ENCODE peak calls at places on chromosomes 6 and 20, in ten cellular contexts. W is SK-N-SH, U is GM20000, N is cardiac fibroblast, J is pancreas, G is hepatocyte, E is IMR-90, Y is AG09319, O is prostate gland, L is HepG2. V is an unnamed sample.

GRCh38 chr6:2749972-2750600 is 636 bp downstream of the MYLK4 start:
- DNase-seq in W (peak; percentile 55), U (peak; percentile 69), N (peak; percentile 73), J (no peak), G (peak; percentile 73), E (peak; percentile 60), Y (no peak), O (peak; percentile 44), L (peak; percentile 46), V (peak; percentile 74)

GRCh38 chr6:21457647-21458046 is 135.9 kb upstream of the SOX4 start:
- DNase-seq in W (no peak), U (no peak), N (no peak), J (no peak), G (no peak), E (no peak), Y (no peak), O (no peak), L (peak; percentile 68), V (no peak)

GRCh38 chr6:84362180-84362821 is 134.9 kb upstream of the CEP162 start:
- DNase-seq in W (no peak), U (no peak), N (peak; percentile 4), J (no peak), G (no peak), E (no peak), Y (no peak), O (no peak), L (no peak), V (no peak)

GRCh38 chr6:160174681-160175080 is 53.1 kb downstream of the SLC22A1 start:
- DNase-seq in W (no peak), U (no peak), N (no peak), J (no peak), G (no peak), E (no peak), Y (no peak), O (no peak), L (no peak), V (no peak)

GRCh38 chr6:13412639-13413465 is 74.5 kb downstream of the GFOD1 start:
- DNase-seq in W (no peak), U (no peak), N (no peak), J (no peak), G (no peak), E (no peak), Y (no peak), O (no peak), L (peak; percentile 80), V (no peak)

GRCh38 chr6:6622557-6622956 is 34.0 kb downstream of the LY86 start:
- DNase-seq in W (no peak), U (no peak), N (no peak), J (no peak), G (no peak), E (no peak), Y (no peak), O (no peak), L (no peak), V (no peak)

GRCh38 chr6:31128093-31128676 is 7.9 kb upstream of the CDSN start:
- DNase-seq in W (peak; percentile 60), U (peak; percentile 83), N (peak; percentile 46), J (no peak), G (peak; percentile 81), E (peak; percentile 24), Y (no peak), O (peak; percentile 66), L (peak; percentile 48), V (peak; percentile 45)

GRCh38 chr6:169909113-169909512 is 157.7 kb downstream of the ERMARD start:
- DNase-seq in W (no peak), U (no peak), N (no peak), J (no peak), G (no peak), E (no peak), Y (no peak), O (no peak), L (no peak), V (no peak)

GRCh38 chr20:16472045-16472872 is 101.0 kb downstream of the KIF16B start:
- DNase-seq in W (no peak), U (no peak), N (peak; percentile 44), J (no peak), G (peak; percentile 20), E (peak; percentile 45), Y (no peak), O (no peak), L (peak; percentile 24), V (no peak)

GRCh38 chr20:9112541-9113515 is 43.9 kb downstream of the PLCB4 start:
- DNase-seq in W (no peak), U (no peak), N (peak; percentile 90), J (no peak), G (peak; percentile 34), E (peak; percentile 78), Y (no peak), O (peak; percentile 17), L (no peak), V (no peak)

GRCh38 chr6:166671434-166672061 is 44.5 kb upstream of the RPS6KA2 start:
- DNase-seq in W (peak; percentile 69), U (no peak), N (peak; percentile 54), J (no peak), G (peak; percentile 38), E (no peak), Y (no peak), O (no peak), L (no peak), V (no peak)

GRCh38 chr6:159065751-159066329 is 21.0 kb upstream of the TAGAP start:
- DNase-seq in W (no peak), U (no peak), N (no peak), J (no peak), G (no peak), E (no peak), Y (no peak), O (no peak), L (no peak), V (no peak)

GRCh38 chr6:120010075-120010474 is 660.5 kb upstream of the MAN1A1 start:
- DNase-seq in W (no peak), U (no peak), N (no peak), J (no peak), G (no peak), E (no peak), Y (no peak), O (no peak), L (no peak), V (no peak)

GRCh38 chr6:143620461-143620860 is 57.3 kb upstream of the PHACTR2 start:
- DNase-seq in W (no peak), U (no peak), N (peak; percentile 55), J (no peak), G (peak; percentile 43), E (peak; percentile 47), Y (no peak), O (no peak), L (no peak), V (no peak)

GRCh38 chr20:62310757-62311121 is 7.9 kb downstream of the ADRM1 start:
- DNase-seq in W (no peak), U (no peak), N (no peak), J (no peak), G (no peak), E (no peak), Y (no peak), O (no peak), L (no peak), V (no peak)

GRCh38 chr6:14964901-14965300 is 281.0 kb upstream of the JARID2 start:
- DNase-seq in W (no peak), U (no peak), N (no peak), J (no peak), G (no peak), E (peak; percentile 8), Y (no peak), O (no peak), L (no peak), V (no peak)

GRCh38 chr20:330233-331149 is 5.1 kb downstream of the SOX12 start:
- DNase-seq in W (peak; percentile 72), U (peak; percentile 78), N (peak; percentile 80), J (no peak), G (peak; percentile 83), E (peak; percentile 66), Y (no peak), O (peak; percentile 22), L (peak; percentile 71), V (no peak)

GRCh38 chr6:157158897-157159296 is 164.4 kb downstream of the TMEM242 start:
- DNase-seq in W (no peak), U (no peak), N (no peak), J (no peak), G (no peak), E (no peak), Y (no peak), O (no peak), L (no peak), V (no peak)
- TF ChIP-seq CTCF in W (peak; percentile 12), U (no peak), N (no peak), J (no peak), G (no peak), E (no peak), Y (no peak), O (no peak), L (peak; percentile 13), V (no peak)

DNA sequence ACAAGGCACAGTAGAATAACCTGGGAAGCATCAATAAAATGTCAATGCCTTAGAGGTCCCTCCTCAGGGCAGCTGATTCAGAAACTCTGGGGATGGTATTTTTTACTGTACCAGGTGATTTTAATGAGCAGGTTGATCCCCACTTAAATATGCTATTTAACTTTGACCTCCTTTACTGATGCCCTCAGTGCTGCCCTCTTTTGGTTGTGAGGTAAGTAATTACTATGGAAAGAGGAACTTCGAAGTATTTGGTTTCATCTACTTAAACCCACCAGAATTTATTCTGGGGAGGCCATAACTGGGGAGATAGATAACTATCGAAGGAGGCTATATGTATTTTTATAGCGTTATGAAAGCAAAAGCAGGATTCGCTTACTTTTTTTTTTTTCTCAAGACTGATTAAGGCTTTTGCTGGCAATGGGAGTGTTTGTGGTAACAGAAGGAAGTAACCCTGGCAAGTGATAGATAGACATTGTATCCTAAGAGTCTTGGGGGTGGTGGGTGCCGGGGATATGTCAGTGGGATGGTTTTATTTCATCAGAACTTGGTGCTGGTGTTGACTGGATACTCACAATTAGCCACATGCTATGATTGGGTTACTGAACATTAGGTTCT is 168.9 kb upstream of the CENPW start:
- DNase-seq in W (peak; percentile 6), U (peak; percentile 40), N (peak; percentile 50), J (no peak), G (peak; percentile 37), E (peak; percentile 26), Y (no peak), O (no peak), L (peak; percentile 52), V (no peak)
- TF ChIP-seq CTCF in W (peak; percentile 70), U (peak; percentile 49), N (peak; percentile 75), J (peak; percentile 22), G (peak; percentile 37), E (peak; percentile 49), Y (peak; percentile 42), O (no peak), L (peak; percentile 57), V (no peak)

DNA sequence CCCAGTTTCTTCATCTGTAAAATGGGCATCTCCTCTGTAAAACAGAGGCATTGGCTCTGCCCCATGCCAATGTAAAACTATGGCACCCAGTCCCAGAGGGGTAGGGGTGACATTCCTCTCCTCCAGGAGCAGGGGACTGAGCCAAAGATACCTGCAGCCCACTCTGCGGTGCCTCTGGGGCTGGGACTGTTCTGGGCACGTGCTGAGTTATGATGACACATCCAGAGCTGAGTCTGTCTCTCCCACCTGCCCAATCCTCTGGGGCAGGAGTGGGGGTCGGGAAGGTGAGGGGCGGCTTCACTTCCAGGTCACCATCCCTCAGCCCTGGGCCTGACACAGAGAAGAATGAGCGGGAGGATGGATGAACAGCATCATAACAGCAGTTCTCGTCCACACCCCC is 29.9 kb downstream of the AAR2 start:
- DNase-seq in W (no peak), U (no peak), N (no peak), J (no peak), G (no peak), E (no peak), Y (no peak), O (no peak), L (no peak), V (no peak)
- TF ChIP-seq CTCF in W (no peak), U (no peak), N (no peak), J (no peak), G (no peak), E (no peak), Y (no peak), O (no peak), L (no peak), V (no peak)

GRCh38 chr6:25124216-25124615 is 155.0 kb upstream of the CARMIL1 start:
- DNase-seq in W (no peak), U (no peak), N (no peak), J (no peak), G (no peak), E (no peak), Y (no peak), O (no peak), L (no peak), V (no peak)
- TF ChIP-seq CTCF in W (no peak), U (no peak), N (no peak), J (no peak), G (no peak), E (no peak), Y (no peak), O (no peak), L (no peak), V (no peak)

V was measured in tibial artery.